ENCODE peak calls at places on chromosomes 5 and 9, in ten cellular contexts. One of them, this sample, is unnamed.

GRCh38 chr5:93595420-93596136 is 12.6 kb downstream of the NR2F1 start:
- DNase-seq in cardiac fibroblast: no peak
- DNase-seq in fibroblast of the aortic adventitia: no peak
- DNase-seq in mammary epithelial cell: no peak
- DNase-seq in AG04450: no peak
- DNase-seq in astrocyte of the spinal cord: peak
- DNase-seq in GM23338: peak
- DNase-seq in PC-9: no peak
- DNase-seq in ovary: no peak
- DNase-seq in dorsolateral prefrontal cortex: no peak
- DNase-seq in this sample: no peak

GRCh38 chr5:124210106-124210918 is 536.1 kb downstream of the ZNF608 start:
- DNase-seq in cardiac fibroblast: no peak
- DNase-seq in fibroblast of the aortic adventitia: no peak
- DNase-seq in mammary epithelial cell: no peak
- DNase-seq in AG04450: no peak
- DNase-seq in astrocyte of the spinal cord: no peak
- DNase-seq in GM23338: no peak
- DNase-seq in PC-9: no peak
- DNase-seq in ovary: no peak
- DNase-seq in dorsolateral prefrontal cortex: no peak
- DNase-seq in this sample: no peak

GRCh38 chr9:31347082-31347617 is 1037.3 kb upstream of the ACO1 start:
- DNase-seq in cardiac fibroblast: peak
- DNase-seq in fibroblast of the aortic adventitia: peak
- DNase-seq in mammary epithelial cell: peak
- DNase-seq in AG04450: no peak
- DNase-seq in astrocyte of the spinal cord: peak
- DNase-seq in GM23338: peak
- DNase-seq in PC-9: no peak
- DNase-seq in ovary: no peak
- DNase-seq in dorsolateral prefrontal cortex: no peak
- DNase-seq in this sample: peak

GRCh38 chr5:19264821-19265220 is 723.2 kb downstream of the CDH18 start:
- DNase-seq in cardiac fibroblast: no peak
- DNase-seq in fibroblast of the aortic adventitia: no peak
- DNase-seq in mammary epithelial cell: no peak
- DNase-seq in AG04450: no peak
- DNase-seq in astrocyte of the spinal cord: no peak
- DNase-seq in GM23338: no peak
- DNase-seq in PC-9: no peak
- DNase-seq in ovary: no peak
- DNase-seq in dorsolateral prefrontal cortex: no peak
- DNase-seq in this sample: no peak

GRCh38 chr9:89425024-89425805 is 72.7 kb downstream of the SEMA4D start:
- DNase-seq in cardiac fibroblast: no peak
- DNase-seq in fibroblast of the aortic adventitia: no peak
- DNase-seq in mammary epithelial cell: no peak
- DNase-seq in AG04450: no peak
- DNase-seq in astrocyte of the spinal cord: peak
- DNase-seq in GM23338: no peak
- DNase-seq in PC-9: no peak
- DNase-seq in ovary: no peak
- DNase-seq in dorsolateral prefrontal cortex: no peak
- DNase-seq in this sample: no peak

GRCh38 chr9:97710356-97711222 is 13.4 kb upstream of the XPA start:
- DNase-seq in cardiac fibroblast: peak
- DNase-seq in fibroblast of the aortic adventitia: peak
- DNase-seq in mammary epithelial cell: peak
- DNase-seq in AG04450: no peak
- DNase-seq in astrocyte of the spinal cord: peak
- DNase-seq in GM23338: peak
- DNase-seq in PC-9: peak
- DNase-seq in ovary: peak
- DNase-seq in dorsolateral prefrontal cortex: peak
- DNase-seq in this sample: peak

GRCh38 chr9:4850611-4851010 is 57.9 kb downstream of the RCL1 start:
- DNase-seq in cardiac fibroblast: peak
- DNase-seq in fibroblast of the aortic adventitia: no peak
- DNase-seq in mammary epithelial cell: no peak
- DNase-seq in AG04450: no peak
- DNase-seq in astrocyte of the spinal cord: no peak
- DNase-seq in GM23338: no peak
- DNase-seq in PC-9: no peak
- DNase-seq in ovary: no peak
- DNase-seq in dorsolateral prefrontal cortex: no peak
- DNase-seq in this sample: no peak

GRCh38 chr9:13446935-13447334 is 167.4 kb upstream of the MPDZ start:
- DNase-seq in cardiac fibroblast: peak
- DNase-seq in fibroblast of the aortic adventitia: peak
- DNase-seq in mammary epithelial cell: no peak
- DNase-seq in AG04450: no peak
- DNase-seq in astrocyte of the spinal cord: no peak
- DNase-seq in GM23338: no peak
- DNase-seq in PC-9: no peak
- DNase-seq in ovary: no peak
- DNase-seq in dorsolateral prefrontal cortex: no peak
- DNase-seq in this sample: no peak

GRCh38 chr5:103849934-103850333 is 287.3 kb upstream of the NUDT12 start:
- DNase-seq in cardiac fibroblast: peak
- DNase-seq in fibroblast of the aortic adventitia: peak
- DNase-seq in mammary epithelial cell: peak
- DNase-seq in AG04450: peak
- DNase-seq in astrocyte of the spinal cord: peak
- DNase-seq in GM23338: no peak
- DNase-seq in PC-9: peak
- DNase-seq in ovary: no peak
- DNase-seq in dorsolateral prefrontal cortex: no peak
- DNase-seq in this sample: no peak

GRCh38 chr5:154058055-154059038 is 19.6 kb downstream of the MFAP3 start:
- DNase-seq in cardiac fibroblast: peak
- DNase-seq in fibroblast of the aortic adventitia: peak
- DNase-seq in mammary epithelial cell: no peak
- DNase-seq in AG04450: no peak
- DNase-seq in astrocyte of the spinal cord: peak
- DNase-seq in GM23338: no peak
- DNase-seq in PC-9: peak
- DNase-seq in ovary: no peak
- DNase-seq in dorsolateral prefrontal cortex: no peak
- DNase-seq in this sample: no peak

GRCh38 chr5:58905944-58906343 is 323.1 kb downstream of the RAB3C start:
- DNase-seq in cardiac fibroblast: no peak
- DNase-seq in fibroblast of the aortic adventitia: no peak
- DNase-seq in mammary epithelial cell: no peak
- DNase-seq in AG04450: no peak
- DNase-seq in astrocyte of the spinal cord: no peak
- DNase-seq in GM23338: no peak
- DNase-seq in PC-9: no peak
- DNase-seq in ovary: no peak
- DNase-seq in dorsolateral prefrontal cortex: no peak
- DNase-seq in this sample: no peak

GRCh38 chr9:14608521-14608920 is 84.7 kb downstream of the ZDHHC21 start:
- DNase-seq in cardiac fibroblast: no peak
- DNase-seq in fibroblast of the aortic adventitia: no peak
- DNase-seq in mammary epithelial cell: no peak
- DNase-seq in AG04450: no peak
- DNase-seq in astrocyte of the spinal cord: peak
- DNase-seq in GM23338: no peak
- DNase-seq in PC-9: no peak
- DNase-seq in ovary: no peak
- DNase-seq in dorsolateral prefrontal cortex: no peak
- DNase-seq in this sample: no peak

GRCh38 chr5:170357853-170358497 is 31.2 kb downstream of the KCNMB1 start:
- DNase-seq in cardiac fibroblast: no peak
- DNase-seq in fibroblast of the aortic adventitia: no peak
- DNase-seq in mammary epithelial cell: no peak
- DNase-seq in AG04450: no peak
- DNase-seq in astrocyte of the spinal cord: no peak
- DNase-seq in GM23338: no peak
- DNase-seq in PC-9: no peak
- DNase-seq in ovary: no peak
- DNase-seq in dorsolateral prefrontal cortex: peak
- DNase-seq in this sample: no peak

GRCh38 chr5:36688722-36689121 is 82.3 kb downstream of the SLC1A3 start:
- DNase-seq in cardiac fibroblast: no peak
- DNase-seq in fibroblast of the aortic adventitia: no peak
- DNase-seq in mammary epithelial cell: no peak
- DNase-seq in AG04450: no peak
- DNase-seq in astrocyte of the spinal cord: no peak
- DNase-seq in GM23338: peak
- DNase-seq in PC-9: no peak
- DNase-seq in ovary: no peak
- DNase-seq in dorsolateral prefrontal cortex: no peak
- DNase-seq in this sample: no peak

GRCh38 chr9:77455312-77455927 is 192.7 kb downstream of the GNA14 start:
- DNase-seq in cardiac fibroblast: no peak
- DNase-seq in fibroblast of the aortic adventitia: no peak
- DNase-seq in mammary epithelial cell: peak
- DNase-seq in AG04450: no peak
- DNase-seq in astrocyte of the spinal cord: no peak
- DNase-seq in GM23338: peak
- DNase-seq in PC-9: no peak
- DNase-seq in ovary: no peak
- DNase-seq in dorsolateral prefrontal cortex: no peak
- DNase-seq in this sample: no peak

GRCh38 chr5:159909126-159909525 is 7.2 kb upstream of the ADRA1B start:
- DNase-seq in cardiac fibroblast: peak
- DNase-seq in fibroblast of the aortic adventitia: no peak
- DNase-seq in mammary epithelial cell: no peak
- DNase-seq in AG04450: no peak
- DNase-seq in astrocyte of the spinal cord: no peak
- DNase-seq in GM23338: no peak
- DNase-seq in PC-9: no peak
- DNase-seq in ovary: no peak
- DNase-seq in dorsolateral prefrontal cortex: no peak
- DNase-seq in this sample: no peak

GRCh38 chr5:159910207-159910842 is 6.0 kb upstream of the ADRA1B start:
- DNase-seq in cardiac fibroblast: no peak
- DNase-seq in fibroblast of the aortic adventitia: no peak
- DNase-seq in mammary epithelial cell: no peak
- DNase-seq in AG04450: no peak
- DNase-seq in astrocyte of the spinal cord: no peak
- DNase-seq in GM23338: no peak
- DNase-seq in PC-9: no peak
- DNase-seq in ovary: no peak
- DNase-seq in dorsolateral prefrontal cortex: no peak
- DNase-seq in this sample: no peak

GRCh38 chr5:159912033-159912800 is 4.1 kb upstream of the ADRA1B start:
- DNase-seq in cardiac fibroblast: peak
- DNase-seq in fibroblast of the aortic adventitia: peak
- DNase-seq in mammary epithelial cell: no peak
- DNase-seq in AG04450: no peak
- DNase-seq in astrocyte of the spinal cord: peak
- DNase-seq in GM23338: no peak
- DNase-seq in PC-9: peak
- DNase-seq in ovary: no peak
- DNase-seq in dorsolateral prefrontal cortex: no peak
- DNase-seq in this sample: no peak

GRCh38 chr5:159911349-159911748 is 4.9 kb upstream of the ADRA1B start:
- DNase-seq in cardiac fibroblast: no peak
- DNase-seq in fibroblast of the aortic adventitia: no peak
- DNase-seq in mammary epithelial cell: no peak
- DNase-seq in AG04450: no peak
- DNase-seq in astrocyte of the spinal cord: no peak
- DNase-seq in GM23338: no peak
- DNase-seq in PC-9: peak
- DNase-seq in ovary: no peak
- DNase-seq in dorsolateral prefrontal cortex: no peak
- DNase-seq in this sample: no peak

GRCh38 chr5:159910843-159911229 is 5.4 kb upstream of the ADRA1B start:
- DNase-seq in cardiac fibroblast: no peak
- DNase-seq in fibroblast of the aortic adventitia: no peak
- DNase-seq in mammary epithelial cell: no peak
- DNase-seq in AG04450: no peak
- DNase-seq in astrocyte of the spinal cord: no peak
- DNase-seq in GM23338: no peak
- DNase-seq in PC-9: no peak
- DNase-seq in ovary: no peak
- DNase-seq in dorsolateral prefrontal cortex: no peak
- DNase-seq in this sample: no peak
- H3K4me3 ChIP-seq in cardiac fibroblast: no peak
- H3K4me3 ChIP-seq in fibroblast of the aortic adventitia: no peak
- H3K4me3 ChIP-seq in mammary epithelial cell: no peak
- H3K4me3 ChIP-seq in AG04450: no peak
- H3K4me3 ChIP-seq in astrocyte of the spinal cord: no peak
- H3K4me3 ChIP-seq in GM23338: no peak
- H3K4me3 ChIP-seq in PC-9: no peak
- H3K4me3 ChIP-seq in ovary: no peak
- H3K4me3 ChIP-seq in dorsolateral prefrontal cortex: no peak
- H3K4me3 ChIP-seq in this sample: no peak

GRCh38 chr5:108726446-108727091 is 21.1 kb upstream of the FER start:
- DNase-seq in cardiac fibroblast: no peak
- DNase-seq in fibroblast of the aortic adventitia: no peak
- DNase-seq in mammary epithelial cell: peak
- DNase-seq in AG04450: no peak
- DNase-seq in astrocyte of the spinal cord: no peak
- DNase-seq in GM23338: no peak
- DNase-seq in PC-9: no peak
- DNase-seq in ovary: no peak
- DNase-seq in dorsolateral prefrontal cortex: no peak
- DNase-seq in this sample: no peak
- H3K4me3 ChIP-seq in cardiac fibroblast: no peak
- H3K4me3 ChIP-seq in fibroblast of the aortic adventitia: no peak
- H3K4me3 ChIP-seq in mammary epithelial cell: peak
- H3K4me3 ChIP-seq in AG04450: no peak
- H3K4me3 ChIP-seq in astrocyte of the spinal cord: no peak
- H3K4me3 ChIP-seq in GM23338: peak
- H3K4me3 ChIP-seq in PC-9: peak
- H3K4me3 ChIP-seq in ovary: no peak
- H3K4me3 ChIP-seq in dorsolateral prefrontal cortex: peak
- H3K4me3 ChIP-seq in this sample: no peak

DNA sequence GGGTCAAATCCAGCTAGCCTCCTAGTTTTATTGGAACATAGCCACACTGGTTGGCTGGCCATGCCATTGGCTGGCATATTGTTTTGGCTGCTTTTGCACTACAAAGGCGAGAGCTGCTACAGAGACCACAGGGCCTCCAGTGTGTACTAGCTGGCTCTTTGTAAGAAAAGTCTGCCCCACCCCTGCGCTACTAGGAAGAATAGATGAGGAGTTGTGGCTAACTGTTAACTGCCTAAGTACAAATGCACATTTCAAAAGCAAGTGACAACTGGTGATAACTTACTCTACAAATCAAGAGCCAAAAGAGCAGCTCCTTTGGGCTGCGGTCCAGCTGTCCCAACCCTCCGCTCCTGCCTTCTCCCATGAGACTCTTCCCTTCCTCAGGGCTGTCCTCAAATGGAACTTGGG is 63.9 kb downstream of the SERINC5 start:
- DNase-seq in cardiac fibroblast: peak
- DNase-seq in fibroblast of the aortic adventitia: no peak
- DNase-seq in mammary epithelial cell: no peak
- DNase-seq in AG04450: no peak
- DNase-seq in astrocyte of the spinal cord: no peak
- DNase-seq in GM23338: peak
- DNase-seq in PC-9: no peak
- DNase-seq in ovary: no peak
- DNase-seq in dorsolateral prefrontal cortex: no peak
- DNase-seq in this sample: peak
- H3K4me3 ChIP-seq in cardiac fibroblast: no peak
- H3K4me3 ChIP-seq in fibroblast of the aortic adventitia: no peak
- H3K4me3 ChIP-seq in mammary epithelial cell: no peak
- H3K4me3 ChIP-seq in AG04450: no peak
- H3K4me3 ChIP-seq in astrocyte of the spinal cord: no peak
- H3K4me3 ChIP-seq in GM23338: peak
- H3K4me3 ChIP-seq in PC-9: no peak
- H3K4me3 ChIP-seq in ovary: no peak
- H3K4me3 ChIP-seq in dorsolateral prefrontal cortex: peak
- H3K4me3 ChIP-seq in this sample: peak

GRCh38 chr5:175059687-175060194 is 335.4 kb downstream of the MSX2 start:
- DNase-seq in cardiac fibroblast: no peak
- DNase-seq in fibroblast of the aortic adventitia: peak
- DNase-seq in mammary epithelial cell: no peak
- DNase-seq in AG04450: peak
- DNase-seq in astrocyte of the spinal cord: peak
- DNase-seq in GM23338: peak
- DNase-seq in PC-9: no peak
- DNase-seq in ovary: no peak
- DNase-seq in dorsolateral prefrontal cortex: peak
- DNase-seq in this sample: no peak
- H3K4me3 ChIP-seq in cardiac fibroblast: no peak
- H3K4me3 ChIP-seq in fibroblast of the aortic adventitia: no peak
- H3K4me3 ChIP-seq in mammary epithelial cell: no peak
- H3K4me3 ChIP-seq in AG04450: peak
- H3K4me3 ChIP-seq in astrocyte of the spinal cord: peak
- H3K4me3 ChIP-seq in GM23338: peak
- H3K4me3 ChIP-seq in PC-9: no peak
- H3K4me3 ChIP-seq in ovary: no peak
- H3K4me3 ChIP-seq in dorsolateral prefrontal cortex: peak
- H3K4me3 ChIP-seq in this sample: peak

This sample was measured in CD8-positive, alpha-beta T cell.